ENCODE peak calls at places on chromosomes 12 and 14, in five cellular contexts. I, X, B, C and L are unnamed samples.

GRCh38 chr14:102620413-102620812 is 28.0 kb downstream of the RCOR1 start:
- DNase-seq in B (no peak), X (peak), C (no peak), I (no peak), L (no peak)

GRCh38 chr12:47870175-47870781 is 34.5 kb downstream of the VDR start:
- DNase-seq in B (no peak), C (peak), I (no peak), X (no peak), L (no peak)

GRCh38 chr12:109998241-109998903 is 858 bp upstream of the ANKRD13A start:
- DNase-seq in X (no peak), C (no peak), B (no peak), I (no peak), L (no peak)

GRCh38 chr12:63845726-63846125 is 1.2 kb downstream of the SRGAP1 start:
- DNase-seq in X (no peak), C (no peak), I (no peak), B (peak), L (no peak)

GRCh38 chr12:6923851-6924250 is 3.9 kb upstream of the ATN1 start:
- DNase-seq in B (no peak), C (no peak), I (no peak), X (no peak), L (no peak)

GRCh38 chr12:121259074-121259473 is 37.4 kb downstream of the CAMKK2 start:
- DNase-seq in X (no peak), I (no peak), B (no peak), C (no peak), L (no peak)

GRCh38 chr12:124466200-124467128 is 100.9 kb downstream of the NCOR2 start:
- DNase-seq in C (no peak), I (no peak), B (no peak), X (no peak), L (peak)

GRCh38 chr12:118356809-118357326 is 15.8 kb downstream of the TAOK3 start:
- DNase-seq in B (peak), X (peak), C (peak), I (peak), L (no peak)

GRCh38 chr14:39036760-39037159 is 66.3 kb downstream of the SEC23A start:
- DNase-seq in I (no peak), X (no peak), C (no peak), B (no peak), L (no peak)

GRCh38 chr14:39038542-39038941 is 64.5 kb downstream of the SEC23A start:
- DNase-seq in B (no peak), C (no peak), X (no peak), I (no peak), L (no peak)

GRCh38 chr14:39033371-39033770 is 69.7 kb downstream of the SEC23A start:
- DNase-seq in C (no peak), I (peak), B (peak), X (no peak), L (no peak)

GRCh38 chr14:39035336-39035735 is 67.7 kb downstream of the SEC23A start:
- DNase-seq in I (no peak), X (no peak), C (no peak), B (no peak), L (no peak)

GRCh38 chr14:39034481-39035296 is 68.3 kb downstream of the SEC23A start:
- DNase-seq in C (peak), B (peak), I (no peak), X (no peak), L (no peak)
- H3K4me3 ChIP-seq in C (no peak), B (no peak), I (no peak), X (no peak), L (no peak)

GRCh38 chr14:74296037-74296467 is 6.7 kb downstream of the ABCD4 start:
- DNase-seq in B (no peak), C (no peak), X (no peak), I (no peak), L (no peak)

GRCh38 chr14:74302634-74303569 is at the start of gene ABCD4:
- DNase-seq in B (peak), C (peak), I (peak), X (peak), L (peak)

GRCh38 chr14:74299061-74299545 is 3.6 kb downstream of the ABCD4 start:
- DNase-seq in I (no peak), C (no peak), B (peak), X (no peak), L (no peak)

GRCh38 chr14:74302160-74302628 is 540 bp downstream of the ABCD4 start:
- DNase-seq in X (no peak), B (peak), I (no peak), C (peak), L (no peak)

DNA sequence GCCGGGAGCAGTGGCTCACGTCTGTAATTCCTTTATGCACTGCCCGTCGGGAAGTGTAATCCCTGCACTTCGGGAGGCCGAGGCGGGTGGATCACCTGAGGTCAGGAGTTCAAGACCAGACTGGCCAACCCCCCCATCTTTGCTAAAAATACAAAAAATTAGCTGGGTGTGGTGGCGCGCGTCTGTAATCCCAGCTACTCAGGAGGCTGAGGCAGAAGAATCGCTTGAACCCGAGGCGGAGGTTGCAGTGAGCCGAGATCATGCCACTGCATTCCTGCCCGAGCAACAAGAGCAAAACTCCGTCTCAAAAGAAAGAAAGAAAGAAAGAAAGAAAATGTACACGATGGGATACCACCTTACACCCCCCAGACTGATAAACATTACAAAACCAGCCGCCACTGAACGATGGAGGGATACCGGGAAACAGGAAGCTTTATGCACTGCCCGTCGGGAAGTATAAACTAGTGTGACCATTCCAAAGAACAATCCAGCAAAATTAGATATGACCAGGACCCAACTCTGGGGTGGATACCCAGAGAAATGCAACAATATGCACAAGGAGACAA is 1.1 kb downstream of the ABCD4 start:
- DNase-seq in I (no peak), C (no peak), X (no peak), B (no peak), L (no peak)
- H3K4me3 ChIP-seq in I (peak), C (peak), X (peak), B (peak), L (peak)

GRCh38 chr12:132494294-132495164 is 4.6 kb downstream of the FBRSL1 start:
- DNase-seq in X (no peak), C (no peak), B (peak), I (no peak), L (no peak)

GRCh38 chr12:132495165-132495544 is 5.2 kb downstream of the FBRSL1 start:
- DNase-seq in B (no peak), I (no peak), X (no peak), C (no peak), L (no peak)

GRCh38 chr12:132492522-132492921 is 2.6 kb downstream of the FBRSL1 start:
- DNase-seq in X (no peak), C (no peak), B (no peak), I (no peak), L (no peak)

GRCh38 chr12:132492951-132493350 is 3.0 kb downstream of the FBRSL1 start:
- DNase-seq in I (no peak), B (no peak), C (no peak), X (no peak), L (no peak)

GRCh38 chr12:132493482-132494178 is 3.7 kb downstream of the FBRSL1 start:
- DNase-seq in C (no peak), I (no peak), X (no peak), B (no peak), L (no peak)
- H3K4me3 ChIP-seq in C (no peak), I (no peak), X (no peak), B (no peak), L (no peak)

DNA sequence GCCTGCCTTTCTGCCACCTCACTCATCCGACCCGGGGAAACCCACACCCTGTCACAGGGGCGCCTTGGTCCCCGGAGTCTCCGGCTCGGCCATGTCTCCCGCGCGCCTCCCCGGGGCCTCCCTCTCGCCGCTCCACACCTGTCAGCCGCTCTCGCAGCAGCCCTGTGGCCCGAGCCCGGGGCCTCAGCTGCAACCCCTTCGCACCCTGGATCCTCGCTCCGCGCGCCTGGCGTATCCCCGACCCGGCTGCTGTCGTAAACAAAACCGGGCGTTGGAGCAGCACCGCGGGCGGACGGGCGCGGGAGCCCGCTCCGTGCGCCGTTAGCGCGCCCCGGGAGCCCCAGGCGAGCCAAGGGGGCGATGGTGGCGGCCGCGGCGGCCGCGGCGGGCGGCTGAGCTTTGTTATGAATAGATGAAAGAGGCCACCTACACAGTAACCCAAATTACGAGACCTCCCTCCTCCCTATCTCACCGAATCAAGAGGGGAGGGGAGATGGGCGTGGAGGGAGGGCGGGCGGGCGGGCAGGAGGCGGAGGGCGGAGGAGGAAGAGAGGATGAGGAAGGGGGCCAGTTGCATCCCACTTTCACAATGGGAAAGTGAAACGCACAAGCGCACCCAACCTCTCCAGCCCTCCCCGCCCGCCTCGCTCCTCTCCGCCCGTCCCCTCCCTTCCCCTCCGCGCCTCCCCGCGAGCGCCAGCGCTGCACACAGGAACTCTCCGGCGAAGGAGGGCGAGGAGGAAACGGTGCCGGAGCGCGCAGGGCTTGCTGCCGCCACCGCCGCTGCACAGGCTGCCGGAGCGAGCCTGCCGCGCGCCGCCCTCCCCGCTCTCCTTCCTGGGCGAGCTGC is at the start of gene PLXNC1:
- DNase-seq in X (no peak), I (no peak), C (peak), B (peak), L (no peak)
- H3K4me3 ChIP-seq in X (peak), I (peak), C (peak), B (no peak), L (peak)

GRCh38 chr14:99124482-99125104 is 147.4 kb downstream of the BCL11B start:
- DNase-seq in C (no peak), X (no peak), B (no peak), I (no peak), L (peak)

GRCh38 chr14:99122521-99123125 is 149.4 kb downstream of the BCL11B start:
- DNase-seq in X (no peak), I (no peak), B (no peak), C (no peak), L (no peak)

GRCh38 chr14:99125616-99126431 is 146.2 kb downstream of the BCL11B start:
- DNase-seq in C (no peak), I (no peak), X (no peak), B (peak), L (peak)

GRCh38 chr14:99123208-99123870 is 148.7 kb downstream of the BCL11B start:
- DNase-seq in C (no peak), B (no peak), X (no peak), I (no peak), L (no peak)

GRCh38 chr14:99125113-99125512 is 146.9 kb downstream of the BCL11B start:
- DNase-seq in I (no peak), X (no peak), B (no peak), C (no peak), L (no peak)
- H3K4me3 ChIP-seq in I (no peak), X (no peak), B (no peak), C (no peak), L (no peak)

GRCh38 chr14:96206461-96206860 is 1.8 kb downstream of the BDKRB2 start:
- DNase-seq in B (peak), X (no peak), I (no peak), C (no peak), L (no peak)

GRCh38 chr14:96204151-96205058 is at the start of gene BDKRB2:
- DNase-seq in C (peak), X (peak), I (peak), B (peak), L (no peak)

GRCh38 chr14:96207686-96208085 is 3.0 kb downstream of the BDKRB2 start:
- DNase-seq in B (peak), I (no peak), X (no peak), C (no peak), L (no peak)

GRCh38 chr14:96205059-96205993 is 687 bp downstream of the BDKRB2 start:
- DNase-seq in I (no peak), B (peak), C (peak), X (no peak), L (no peak)

DNA sequence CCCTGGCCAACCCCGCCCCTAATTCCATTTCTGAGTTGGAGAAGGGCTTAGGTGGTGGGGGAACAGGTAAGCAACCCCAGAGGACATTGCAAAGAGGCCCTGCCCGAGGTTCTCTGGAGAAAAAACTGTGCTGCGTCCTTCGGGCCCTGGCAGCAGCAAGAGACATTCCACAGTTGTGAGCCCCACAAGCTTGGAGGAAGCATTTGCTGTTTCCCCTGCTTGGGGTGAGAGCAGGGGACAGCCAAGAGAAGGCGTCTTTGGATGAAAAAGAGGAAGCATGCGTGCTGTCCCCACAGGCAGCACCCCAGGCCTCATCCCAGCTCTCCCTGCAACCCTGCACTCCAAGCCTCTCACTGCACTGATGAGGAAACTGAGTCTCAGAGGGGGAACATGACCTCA is 1.4 kb downstream of the BDKRB2 start:
- DNase-seq in C (no peak), X (no peak), I (no peak), B (no peak), L (no peak)
- H3K4me3 ChIP-seq in C (peak), X (peak), I (peak), B (peak), L (no peak)

GRCh38 chr14:92686411-92686762 is 62.0 kb downstream of the LGMN start:
- DNase-seq in C (no peak), B (no peak), I (no peak), X (no peak), L (no peak)

GRCh38 chr14:92687681-92688433 is 60.6 kb downstream of the LGMN start:
- DNase-seq in C (no peak), I (no peak), B (peak), X (no peak), L (no peak)

GRCh38 chr14:92686763-92687427 is 61.5 kb downstream of the LGMN start:
- DNase-seq in X (no peak), C (peak), I (peak), B (peak), L (no peak)

GRCh38 chr14:92690171-92691011 is 58.0 kb downstream of the LGMN start:
- DNase-seq in C (peak), X (no peak), B (peak), I (peak), L (no peak)

GRCh38 chr14:92688434-92689375 is 59.7 kb downstream of the LGMN start:
- DNase-seq in B (no peak), X (no peak), I (no peak), C (no peak), L (no peak)
- H3K4me3 ChIP-seq in B (no peak), X (no peak), I (no peak), C (no peak), L (no peak)

GRCh38 chr12:68364893-68365725 is 32.9 kb upstream of the MDM1 start:
- DNase-seq in C (peak), B (peak), I (peak), X (peak), L (peak)
- H3K4me3 ChIP-seq in C (peak), B (peak), I (peak), X (peak), L (peak)

GRCh38 chr14:68527329-68527851 is 265.5 kb downstream of the ZFP36L1 start:
- DNase-seq in I (no peak), X (no peak), C (no peak), B (no peak), L (no peak)
- H3K4me3 ChIP-seq in I (no peak), X (no peak), C (no peak), B (no peak), L (no peak)